ENCODE peak calls at places on chromosomes 1 and 21, in eight cellular contexts. Q is astrocyte of the cerebellum; G is fibroblast of the aortic adventitia; C is OCI-LY7; S is iPS DF 6.9; H is right lobe of liver; T is naive thymus-derived CD4-positive, alpha-beta T cell; I is skeletal muscle cell. K is an unnamed sample.

GRCh38 chr1:235011599-235012435 is 116.8 kb downstream of the TOMM20 start:
- DNase-seq in H (peak), G (peak), Q (peak), S (no peak), I (peak), T (peak), C (peak), K (peak)

GRCh38 chr1:200963076-200963475 is 60.4 kb downstream of the KIF21B start:
- DNase-seq in C (no peak), S (no peak), Q (no peak), H (peak), G (no peak), I (no peak), T (no peak), K (no peak)

GRCh38 chr1:157882560-157882959 is 41.0 kb upstream of the CD5L start:
- DNase-seq in I (no peak), S (no peak), G (no peak), H (no peak), Q (no peak), T (no peak), C (no peak), K (no peak)

GRCh38 chr1:161258439-161259386 is at the start of gene PCP4L1:
- DNase-seq in C (no peak), I (peak), Q (peak), T (peak), S (peak), G (peak), H (peak), K (peak)

GRCh38 chr1:150076985-150077384 is 9.4 kb downstream of the VPS45 start:
- DNase-seq in C (no peak), G (no peak), I (no peak), T (no peak), S (no peak), H (no peak), Q (no peak), K (no peak)

GRCh38 chr21:38388219-38388618 is 110.1 kb downstream of the ERG start:
- DNase-seq in C (no peak), S (no peak), H (no peak), T (no peak), G (peak), I (peak), Q (no peak), K (no peak)

GRCh38 chr1:22780696-22781095 is 70.1 kb downstream of the EPHB2 start:
- DNase-seq in T (no peak), C (peak), I (no peak), S (peak), Q (no peak), G (peak), H (no peak), K (no peak)

GRCh38 chr21:42673633-42674328 is 20.4 kb downstream of the PDE9A start:
- DNase-seq in I (no peak), Q (no peak), H (no peak), S (no peak), G (no peak), C (no peak), T (no peak), K (no peak)

GRCh38 chr1:111605553-111605952 is 14.0 kb upstream of the RAP1A start:
- DNase-seq in S (no peak), H (no peak), Q (peak), G (peak), C (no peak), T (no peak), I (no peak), K (no peak)

GRCh38 chr1:24875257-24875656 is 54.8 kb downstream of the RUNX3 start:
- DNase-seq in Q (no peak), T (no peak), I (no peak), C (no peak), S (no peak), G (no peak), H (peak), K (no peak)

GRCh38 chr1:59971464-59971911 is 44.9 kb upstream of the CYP2J2 start:
- DNase-seq in S (peak), H (peak), I (no peak), G (peak), C (peak), Q (no peak), T (peak), K (peak)

GRCh38 chr1:208172389-208173140 is 71.6 kb downstream of the PLXNA2 start:
- DNase-seq in C (no peak), H (no peak), Q (no peak), I (no peak), S (no peak), T (no peak), G (no peak), K (no peak)

DNA sequence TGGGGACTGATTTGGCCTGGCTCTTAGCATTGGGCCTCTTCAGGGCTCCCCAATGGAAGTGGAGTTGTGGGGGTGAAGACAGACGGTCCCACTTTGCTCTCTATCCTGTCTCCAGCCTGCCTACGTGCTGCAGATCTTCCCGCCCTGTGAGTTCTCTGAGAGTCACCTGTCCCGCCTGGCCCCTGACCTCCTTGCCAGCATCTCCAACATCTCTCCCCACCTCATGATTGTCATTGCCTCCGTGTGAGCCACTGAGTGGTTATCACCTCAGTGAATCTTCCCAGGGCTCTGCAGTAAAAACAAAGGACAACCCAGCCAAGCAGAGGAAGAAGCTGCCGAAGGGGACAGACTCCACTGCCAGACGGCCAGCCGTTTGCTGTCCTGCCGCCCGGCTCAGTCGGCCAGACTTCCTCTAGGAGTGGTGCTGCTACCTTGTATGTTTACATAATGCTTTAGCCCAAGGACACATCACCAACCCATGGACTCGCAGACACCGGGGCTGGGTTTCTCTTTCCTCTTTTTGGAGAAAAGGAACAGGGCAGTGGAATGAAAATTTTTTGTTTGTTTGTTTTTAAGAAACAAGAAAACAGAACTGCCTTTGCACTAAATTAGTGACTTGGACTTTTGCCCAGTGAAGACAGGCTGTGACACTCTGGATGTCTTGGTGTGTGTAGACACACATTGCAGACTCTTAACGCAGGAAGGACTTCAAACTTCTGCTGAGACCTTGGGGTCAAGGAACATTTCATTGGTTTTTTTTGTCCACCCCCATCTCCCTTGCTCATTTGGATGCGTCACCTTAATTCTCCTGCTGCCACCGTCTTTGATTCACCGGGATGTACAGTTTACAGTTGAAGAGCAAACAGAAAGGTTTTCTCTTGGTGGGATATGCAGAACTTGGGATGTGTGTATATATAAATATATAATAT is 36.5 kb downstream of the ZBTB17 start:
- DNase-seq in Q (no peak), C (no peak), H (peak), I (no peak), S (no peak), T (no peak), G (no peak), K (no peak)
- H3K4me3 ChIP-seq in Q (no peak), C (no peak), H (no peak), I (no peak), S (no peak), T (no peak), G (no peak), K (no peak)

DNA sequence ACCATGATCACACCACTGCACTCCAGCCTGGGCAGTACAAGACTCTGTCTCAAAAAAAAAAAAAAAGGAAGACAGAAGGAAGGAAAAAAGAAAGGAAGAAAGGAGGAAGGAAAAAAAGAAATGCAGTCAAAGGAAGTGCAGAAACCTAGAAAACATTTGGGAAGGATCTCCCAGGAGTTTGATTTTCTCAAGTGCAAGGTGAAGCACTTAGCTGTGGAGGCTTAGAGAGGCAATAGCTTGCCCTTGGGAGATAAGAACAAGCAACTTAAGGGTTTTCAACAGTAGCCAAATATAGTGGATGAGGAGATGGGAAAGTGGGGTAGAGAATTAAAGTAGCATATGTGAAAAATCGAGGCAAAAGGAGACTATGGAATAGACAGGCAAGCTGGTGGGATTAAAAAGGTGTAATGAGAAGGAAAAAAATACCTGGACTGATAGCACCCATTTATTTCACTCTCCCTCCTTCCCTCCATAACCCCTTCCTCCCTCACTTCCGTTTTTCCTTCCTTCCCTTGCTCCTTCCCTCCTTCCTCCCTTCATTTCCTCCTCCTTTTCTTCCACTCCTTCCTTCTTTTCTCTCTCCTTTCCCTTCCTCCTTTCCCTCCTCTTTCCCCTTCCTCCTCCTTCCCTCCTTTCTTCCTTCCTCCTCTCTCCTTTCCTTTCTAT is 6.8 kb upstream of the FAM89A start:
- DNase-seq in S (no peak), G (no peak), C (no peak), T (no peak), I (no peak), Q (no peak), H (no peak), K (no peak)
- H3K4me3 ChIP-seq in S (no peak), G (no peak), C (no peak), T (no peak), I (no peak), Q (no peak), H (no peak), K (no peak)

GRCh38 chr1:94805912-94806311 is 14.2 kb upstream of the SLC44A3 start:
- DNase-seq in I (no peak), S (no peak), T (no peak), H (peak), G (peak), Q (peak), C (peak), K (peak)
- H3K4me3 ChIP-seq in I (peak), S (no peak), T (no peak), H (no peak), G (no peak), Q (no peak), C (no peak), K (no peak)

DNA sequence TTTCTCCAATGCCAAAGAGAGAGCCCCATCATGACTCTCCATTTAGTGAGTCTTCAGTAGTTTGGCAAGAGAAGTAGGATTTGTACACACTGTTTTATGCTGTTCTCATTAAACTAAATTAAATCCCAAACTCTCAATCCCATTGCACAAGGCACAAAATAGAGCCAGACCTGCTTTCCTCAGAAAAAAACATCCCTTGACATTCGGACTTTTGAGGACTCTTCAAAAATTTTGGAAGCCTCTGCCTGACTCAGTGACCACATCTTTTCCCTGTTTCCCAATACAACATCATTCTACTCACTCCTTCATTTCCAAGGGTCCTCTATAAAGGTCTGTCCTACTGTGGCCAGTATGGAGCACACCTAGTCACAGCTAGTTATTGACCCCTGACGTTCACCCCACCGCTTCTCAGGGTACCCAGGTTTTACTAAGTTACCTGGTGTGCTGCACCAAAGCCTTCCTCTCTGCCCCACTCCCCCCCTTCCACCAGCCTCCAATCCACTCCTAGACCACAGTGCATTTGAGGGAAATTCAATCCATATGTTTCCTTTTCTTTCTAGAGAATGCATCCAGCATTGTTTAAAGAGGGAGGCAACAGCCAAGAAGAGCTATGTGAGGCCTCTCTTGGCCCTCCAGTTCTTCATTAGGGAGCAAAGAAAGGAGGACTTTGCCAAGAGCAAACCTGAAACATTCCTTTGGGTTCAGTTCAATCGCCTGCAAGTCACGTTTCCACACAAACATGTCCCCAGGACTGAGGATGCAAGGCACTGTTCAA is 428.7 kb downstream of the PLPP3 start:
- DNase-seq in Q (no peak), H (no peak), C (no peak), I (no peak), G (no peak), S (no peak), T (no peak), K (no peak)
- H3K4me3 ChIP-seq in Q (no peak), H (no peak), C (no peak), I (no peak), G (no peak), S (no peak), T (no peak), K (no peak)

GRCh38 chr1:54136963-54137531 is 15.8 kb downstream of the CDCP2 start:
- DNase-seq in S (no peak), G (no peak), I (no peak), Q (no peak), T (no peak), C (no peak), H (no peak), K (no peak)
- H3K4me3 ChIP-seq in S (no peak), G (no peak), I (no peak), Q (no peak), T (no peak), C (no peak), H (no peak), K (no peak)

GRCh38 chr1:246122071-246122470 is 385.0 kb downstream of the SMYD3 start:
- DNase-seq in G (no peak), C (no peak), I (no peak), H (no peak), S (no peak), Q (no peak), T (no peak), K (no peak)
- H3K4me3 ChIP-seq in G (no peak), C (no peak), I (no peak), H (no peak), S (no peak), Q (no peak), T (no peak), K (no peak)

DNA sequence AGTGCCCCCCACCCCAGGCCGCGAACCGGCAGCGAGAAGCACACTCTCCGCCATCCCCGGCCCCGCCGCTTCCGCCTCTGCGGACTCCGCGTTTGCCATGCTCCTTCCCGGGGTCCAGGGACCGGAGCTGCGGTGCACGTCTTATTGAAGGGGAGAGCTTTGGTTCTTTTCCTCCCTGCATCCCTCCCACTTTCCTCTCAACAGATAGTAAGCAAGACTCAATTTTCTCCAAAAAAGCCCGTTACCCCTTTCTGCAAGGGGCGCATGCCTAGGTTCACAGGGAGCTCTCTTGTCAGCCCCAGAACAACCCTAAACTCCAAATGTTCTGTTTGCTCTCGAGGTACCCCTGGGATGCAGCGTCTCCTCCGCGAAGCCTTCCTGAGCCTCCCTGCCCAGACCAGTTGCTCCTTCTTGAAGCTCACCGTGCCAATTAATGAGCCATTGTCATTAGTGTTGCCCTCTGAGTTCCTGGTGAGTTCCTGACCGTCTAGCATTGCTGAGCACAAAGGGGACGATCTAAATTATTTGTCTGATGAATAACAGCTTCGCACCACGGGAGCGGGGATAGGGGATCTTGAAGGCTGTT is 8.1 kb downstream of the FOXD3 start:
- DNase-seq in Q (no peak), G (no peak), H (no peak), I (no peak), C (no peak), T (no peak), S (no peak), K (no peak)
- H3K4me3 ChIP-seq in Q (no peak), G (no peak), H (no peak), I (no peak), C (no peak), T (no peak), S (peak), K (no peak)

GRCh38 chr1:236880209-236880608 is 85.1 kb downstream of the MTR start:
- DNase-seq in S (no peak), H (no peak), T (no peak), Q (no peak), C (no peak), I (no peak), G (no peak), K (no peak)
- H3K4me3 ChIP-seq in S (no peak), H (no peak), T (no peak), Q (no peak), C (no peak), I (no peak), G (no peak), K (no peak)

GRCh38 chr1:2544875-2545638 is 11.1 kb upstream of the TNFRSF14 start:
- DNase-seq in S (no peak), Q (no peak), H (no peak), G (no peak), T (no peak), C (no peak), I (no peak), K (peak)

GRCh38 chr1:2547210-2548067 is 8.7 kb upstream of the TNFRSF14 start:
- DNase-seq in C (peak), Q (no peak), S (no peak), H (no peak), G (no peak), I (no peak), T (no peak), K (peak)

GRCh38 chr1:2546515-2547209 is 9.5 kb upstream of the TNFRSF14 start:
- DNase-seq in G (peak), C (peak), T (peak), S (peak), I (no peak), Q (no peak), H (peak), K (peak)

GRCh38 chr1:2545754-2546514 is 10.2 kb upstream of the TNFRSF14 start:
- DNase-seq in T (peak), H (peak), C (peak), G (peak), S (peak), Q (no peak), I (no peak), K (peak)

DNA sequence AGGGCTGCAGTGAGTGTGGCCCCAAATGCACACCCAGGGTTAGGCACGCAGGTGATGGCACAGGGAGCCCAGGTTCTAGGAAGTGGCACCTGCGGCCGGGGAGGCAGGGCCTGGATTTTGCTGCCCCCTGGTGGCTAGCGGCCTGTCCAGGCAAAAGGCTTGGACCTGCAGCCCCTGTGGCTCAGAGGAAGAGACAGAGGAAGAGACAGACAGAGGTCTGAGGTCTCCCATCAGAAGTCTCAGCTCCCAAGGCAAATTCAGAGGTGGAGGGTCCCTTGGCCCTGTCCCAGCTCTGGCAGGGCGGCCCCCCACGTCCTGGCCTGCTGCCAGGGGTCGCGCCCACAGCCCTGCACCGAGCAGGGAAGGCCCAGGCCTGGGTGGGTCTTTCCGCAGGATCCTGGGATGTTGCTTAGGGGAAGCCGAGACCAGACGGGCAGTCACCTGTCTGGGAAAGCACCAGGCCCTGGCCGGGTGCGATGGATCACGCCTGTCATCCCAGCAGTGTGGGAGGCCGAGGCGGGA is 8.0 kb upstream of the TNFRSF14 start:
- DNase-seq in C (peak), Q (no peak), H (peak), T (peak), S (peak), I (no peak), G (peak), K (peak)
- H3K4me3 ChIP-seq in C (peak), Q (no peak), H (peak), T (peak), S (no peak), I (no peak), G (no peak), K (peak)

DNA sequence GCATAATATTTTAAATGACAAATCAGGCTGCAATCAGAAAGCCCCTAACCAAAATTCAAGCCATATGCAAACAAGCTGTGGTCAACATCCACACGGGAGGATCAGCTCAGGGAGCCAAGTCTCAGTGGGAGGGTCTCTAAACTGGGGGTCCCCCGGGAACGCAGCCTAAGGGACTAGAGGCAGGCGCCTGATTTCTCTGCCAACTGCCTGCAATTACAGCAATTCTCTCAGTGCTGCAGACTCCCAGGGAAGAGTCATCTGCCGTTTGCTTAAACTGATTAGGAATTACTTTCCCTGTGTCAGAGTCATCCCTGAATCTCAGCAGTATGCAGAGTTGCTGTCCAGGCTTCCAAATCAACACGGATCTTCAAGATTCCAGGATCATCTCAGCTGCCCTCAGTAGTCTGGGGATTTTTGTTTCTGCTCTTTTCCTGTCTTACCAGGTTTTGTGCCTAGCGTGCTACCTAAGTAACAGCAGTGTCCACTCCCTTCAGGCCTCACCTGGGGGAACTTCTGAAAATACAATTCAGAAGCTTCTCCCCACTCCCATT is 247.8 kb downstream of the RRAGC start:
- DNase-seq in C (no peak), T (no peak), H (no peak), Q (no peak), S (no peak), I (no peak), G (no peak), K (no peak)
- H3K4me3 ChIP-seq in C (no peak), T (no peak), H (no peak), Q (no peak), S (no peak), I (no peak), G (no peak), K (no peak)

K was measured in spleen.